ENCODE peak calls at places on chromosomes 11 and 22, in six cellular contexts. S is spleen, M is adipocyte, Q is NB4, O is ascending aorta, B is mucosa of descending colon. Y is an unnamed sample.

GRCh38 chr11:99489561-99489960 is 468.8 kb downstream of the CNTN5 start:
- DNase-seq in S (no peak), M (peak), Q (no peak), O (no peak), B (no peak), Y (no peak)

GRCh38 chr11:59676205-59676604 is 7.4 kb upstream of the PATL1 start:
- DNase-seq in S (no peak), M (no peak), Q (no peak), O (no peak), B (no peak), Y (no peak)

GRCh38 chr11:104529916-104530315 is 366.0 kb upstream of the PDGFD start:
- DNase-seq in S (no peak), M (no peak), Q (no peak), O (no peak), B (no peak), Y (no peak)

GRCh38 chr11:83549984-83550667 is 264.0 kb upstream of the CCDC90B start:
- DNase-seq in S (no peak), M (no peak), Q (no peak), O (no peak), B (no peak), Y (no peak)

GRCh38 chr11:2781413-2782274 is 81.8 kb upstream of the KCNQ1OT1 start:
- DNase-seq in S (peak), M (no peak), Q (no peak), O (peak), B (peak), Y (peak)

GRCh38 chr11:86442420-86442819 is 67.7 kb downstream of the CCDC81 start:
- DNase-seq in S (no peak), M (no peak), Q (no peak), O (no peak), B (no peak), Y (no peak)

GRCh38 chr11:19714387-19715363 is 2.0 kb downstream of the NAV2 start:
- DNase-seq in S (no peak), M (peak), Q (no peak), O (peak), B (no peak), Y (peak)

GRCh38 chr11:114290503-114291239 is 5.5 kb upstream of the NNMT start:
- DNase-seq in S (no peak), M (no peak), Q (no peak), O (no peak), B (no peak), Y (no peak)

GRCh38 chr22:16801571-16801970 is 23.6 kb downstream of the XKR3 start:
- DNase-seq in S (no peak), M (no peak), Q (no peak), O (no peak), B (no peak), Y (no peak)

GRCh38 chr11:133797542-133797941 is 47.8 kb downstream of the SPATA19 start:
- DNase-seq in S (no peak), M (no peak), Q (no peak), O (no peak), B (no peak), Y (no peak)

GRCh38 chr11:83671295-83671694 is 385.1 kb upstream of the CCDC90B start:
- DNase-seq in S (no peak), M (no peak), Q (no peak), O (no peak), B (no peak), Y (no peak)

GRCh38 chr11:38384568-38384967 is 1786.5 kb upstream of the RAG2 start:
- DNase-seq in S (no peak), M (no peak), Q (no peak), O (no peak), B (no peak), Y (no peak)

GRCh38 chr11:110858556-110858921 is 146.3 kb upstream of the ARHGAP20 start:
- DNase-seq in S (no peak), M (peak), Q (no peak), O (no peak), B (peak), Y (no peak)

GRCh38 chr11:111347002-111347722 is 31.9 kb downstream of the POU2AF1 start:
- DNase-seq in S (no peak), M (peak), Q (no peak), O (no peak), B (no peak), Y (no peak)

GRCh38 chr22:25930083-25930482 is 188.1 kb downstream of the MYO18B start:
- DNase-seq in S (no peak), M (no peak), Q (no peak), O (no peak), B (no peak), Y (no peak)

GRCh38 chr22:27507935-27508504 is 293.5 kb downstream of the MN1 start:
- DNase-seq in S (no peak), M (no peak), Q (no peak), O (no peak), B (no peak), Y (no peak)

GRCh38 chr11:63504933-63505586 is 824 bp upstream of the LGALS12 start:
- DNase-seq in S (no peak), M (no peak), Q (peak), O (no peak), B (no peak), Y (peak)

GRCh38 chr11:6129634-6130033 is 22.1 kb downstream of the OR56B4 start:
- DNase-seq in S (no peak), M (no peak), Q (peak), O (no peak), B (no peak), Y (no peak)

GRCh38 chr11:107973641-107974040 is 35.1 kb upstream of the CUL5 start:
- DNase-seq in S (no peak), M (no peak), Q (no peak), O (no peak), B (no peak), Y (no peak)

GRCh38 chr11:97739892-97740782 is 1280.6 kb upstream of the CNTN5 start:
- DNase-seq in S (no peak), M (peak), Q (no peak), O (no peak), B (no peak), Y (no peak)

GRCh38 chr11:2825886-2826678 is 59.5 kb downstream of the CDKN1C start:
- DNase-seq in S (no peak), M (peak), Q (peak), O (peak), B (peak), Y (peak)

GRCh38 chr11:33674035-33674814 is 26.4 kb downstream of the C11orf91 start:
- DNase-seq in S (no peak), M (peak), Q (no peak), O (no peak), B (no peak), Y (no peak)

GRCh38 chr11:80722616-80723015 is 1281.8 kb upstream of the TENM4 start:
- DNase-seq in S (no peak), M (no peak), Q (no peak), O (no peak), B (no peak), Y (no peak)

GRCh38 chr22:25840162-25840561 is 98.2 kb downstream of the MYO18B start:
- DNase-seq in S (peak), M (no peak), Q (no peak), O (no peak), B (no peak), Y (no peak)

GRCh38 chr11:76550781-76551180 is 106.0 kb downstream of the EMSY start:
- DNase-seq in S (no peak), M (peak), Q (no peak), O (no peak), B (no peak), Y (no peak)

GRCh38 chr11:73195191-73196007 is 22.7 kb upstream of the P2RY2 start:
- DNase-seq in S (no peak), M (no peak), Q (peak), O (no peak), B (peak), Y (no peak)

GRCh38 chr11:60988658-60989057 is 17.2 kb downstream of the CD6 start:
- DNase-seq in S (no peak), M (no peak), Q (no peak), O (no peak), B (no peak), Y (no peak)

GRCh38 chr22:31556627-31557203 is 60.4 kb downstream of the SFI1 start:
- DNase-seq in S (no peak), M (peak), Q (peak), O (no peak), B (peak), Y (peak)

GRCh38 chr11:91248199-91248807 is 976.3 kb upstream of the FAT3 start:
- DNase-seq in S (no peak), M (peak), Q (peak), O (no peak), B (peak), Y (no peak)

GRCh38 chr22:47676685-47677084 is 914.2 kb downstream of the TBC1D22A start:
- DNase-seq in S (no peak), M (no peak), Q (no peak), O (no peak), B (no peak), Y (no peak)

GRCh38 chr11:116702772-116703360 is 69.9 kb downstream of the BUD13 start:
- DNase-seq in S (peak), M (no peak), Q (no peak), O (no peak), B (no peak), Y (peak)

GRCh38 chr11:119684361-119685072 is 44.5 kb downstream of the NECTIN1 start:
- DNase-seq in S (no peak), M (peak), Q (peak), O (no peak), B (no peak), Y (no peak)

GRCh38 chr11:86814775-86815174 is 14.4 kb downstream of the PRSS23 start:
- DNase-seq in S (no peak), M (no peak), Q (no peak), O (no peak), B (no peak), Y (no peak)

GRCh38 chr11:22521226-22521625 is 104.4 kb downstream of the FANCF start:
- DNase-seq in S (no peak), M (peak), Q (peak), O (no peak), B (no peak), Y (no peak)

GRCh38 chr22:48637231-48637630 is 1190.4 kb downstream of the BRD1 start:
- DNase-seq in S (no peak), M (no peak), Q (no peak), O (no peak), B (no peak), Y (no peak)

GRCh38 chr11:77073328-77074001 is 6.7 kb downstream of the CAPN5 start:
- DNase-seq in S (peak), M (peak), Q (peak), O (peak), B (peak), Y (peak)

GRCh38 chr22:35761037-35761436 is 43.4 kb downstream of the APOL5 start:
- DNase-seq in S (no peak), M (no peak), Q (peak), O (no peak), B (no peak), Y (no peak)

GRCh38 chr22:35769974-35770373 is 52.3 kb downstream of the APOL5 start:
- DNase-seq in S (no peak), M (no peak), Q (no peak), O (no peak), B (no peak), Y (no peak)

DNA sequence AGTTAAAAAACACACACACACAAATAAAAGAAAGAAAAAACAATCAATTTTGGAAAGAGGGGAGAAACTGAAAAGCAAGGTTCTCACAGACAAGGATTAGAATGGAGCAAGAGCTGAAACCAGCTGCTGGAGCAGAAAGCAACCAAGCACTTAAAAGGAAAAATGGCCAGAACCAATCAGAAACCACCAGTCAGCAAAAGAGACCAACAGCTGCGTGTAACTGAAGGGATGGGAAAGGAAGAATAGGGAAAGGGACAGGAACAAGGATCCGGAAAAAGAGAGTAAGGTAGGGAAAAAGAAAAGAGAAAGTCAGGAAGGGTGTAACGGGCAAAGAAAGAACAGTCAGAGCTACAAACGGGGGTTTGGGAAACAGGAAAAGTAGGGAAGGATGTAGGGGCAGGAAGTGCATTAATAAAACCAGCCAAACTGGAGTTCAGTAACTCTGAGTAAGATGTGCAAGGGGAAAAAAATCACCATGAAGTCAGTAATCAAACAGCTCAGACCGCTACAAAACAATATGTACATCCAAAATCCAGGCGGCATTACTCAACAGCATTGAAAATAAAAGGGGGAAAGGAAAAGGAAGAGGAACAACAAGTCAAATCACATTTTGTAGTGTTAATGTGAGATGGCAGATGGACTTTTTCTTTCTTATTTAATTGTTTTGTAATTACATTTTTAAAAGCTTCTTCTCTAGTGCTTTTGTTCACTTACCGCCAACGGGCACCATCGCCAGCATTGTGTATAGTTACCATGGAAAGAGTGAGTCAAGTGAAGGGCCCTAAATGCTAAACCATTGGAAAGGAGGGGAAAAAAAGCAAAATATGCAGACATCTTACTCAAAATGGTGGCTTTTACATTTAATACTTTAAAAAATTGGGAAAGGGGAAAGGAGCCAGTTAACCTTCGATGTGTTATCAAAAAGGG is 49.2 kb downstream of the APOL5 start:
- DNase-seq in S (no peak), M (no peak), Q (no peak), O (no peak), B (no peak), Y (no peak)
- H3K4me3 ChIP-seq in S (no peak), M (peak), Q (no peak), O (no peak), B (no peak), Y (no peak)

GRCh38 chr22:30246962-30247376 is 410 bp upstream of the LIF start:
- DNase-seq in S (no peak), M (no peak), Q (no peak), O (no peak), B (peak), Y (peak)

GRCh38 chr22:30247561-30247960 is 1.0 kb upstream of the LIF start:
- DNase-seq in S (no peak), M (no peak), Q (no peak), O (no peak), B (no peak), Y (no peak)

GRCh38 chr22:30249049-30250038 is 2.8 kb upstream of the LIF start:
- DNase-seq in S (no peak), M (peak), Q (no peak), O (no peak), B (no peak), Y (peak)

GRCh38 chr22:30248484-30248883 is 1.9 kb upstream of the LIF start:
- DNase-seq in S (no peak), M (no peak), Q (no peak), O (no peak), B (no peak), Y (peak)

DNA sequence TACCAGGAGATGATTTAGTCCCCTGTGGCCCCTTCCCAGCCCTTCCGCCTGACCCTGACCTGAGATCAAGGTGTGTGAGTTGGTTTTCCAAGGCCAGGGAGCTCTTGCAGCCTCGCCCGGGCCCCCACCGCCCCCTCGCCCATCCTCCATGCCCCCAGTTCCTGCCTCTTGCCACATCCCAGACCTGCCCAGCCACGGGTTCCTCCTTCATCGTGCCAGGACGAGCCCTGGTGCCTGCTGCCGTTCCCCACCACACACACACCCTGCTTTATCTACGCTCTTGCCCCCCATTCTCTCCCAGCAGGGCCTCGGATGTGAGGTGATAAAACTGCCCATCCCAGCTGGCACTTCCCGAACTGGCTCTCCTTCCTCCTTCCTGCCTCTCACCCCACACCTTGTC is 1.4 kb upstream of the LIF start:
- DNase-seq in S (no peak), M (no peak), Q (no peak), O (no peak), B (no peak), Y (peak)
- H3K4me3 ChIP-seq in S (no peak), M (no peak), Q (no peak), O (no peak), B (no peak), Y (no peak)

DNA sequence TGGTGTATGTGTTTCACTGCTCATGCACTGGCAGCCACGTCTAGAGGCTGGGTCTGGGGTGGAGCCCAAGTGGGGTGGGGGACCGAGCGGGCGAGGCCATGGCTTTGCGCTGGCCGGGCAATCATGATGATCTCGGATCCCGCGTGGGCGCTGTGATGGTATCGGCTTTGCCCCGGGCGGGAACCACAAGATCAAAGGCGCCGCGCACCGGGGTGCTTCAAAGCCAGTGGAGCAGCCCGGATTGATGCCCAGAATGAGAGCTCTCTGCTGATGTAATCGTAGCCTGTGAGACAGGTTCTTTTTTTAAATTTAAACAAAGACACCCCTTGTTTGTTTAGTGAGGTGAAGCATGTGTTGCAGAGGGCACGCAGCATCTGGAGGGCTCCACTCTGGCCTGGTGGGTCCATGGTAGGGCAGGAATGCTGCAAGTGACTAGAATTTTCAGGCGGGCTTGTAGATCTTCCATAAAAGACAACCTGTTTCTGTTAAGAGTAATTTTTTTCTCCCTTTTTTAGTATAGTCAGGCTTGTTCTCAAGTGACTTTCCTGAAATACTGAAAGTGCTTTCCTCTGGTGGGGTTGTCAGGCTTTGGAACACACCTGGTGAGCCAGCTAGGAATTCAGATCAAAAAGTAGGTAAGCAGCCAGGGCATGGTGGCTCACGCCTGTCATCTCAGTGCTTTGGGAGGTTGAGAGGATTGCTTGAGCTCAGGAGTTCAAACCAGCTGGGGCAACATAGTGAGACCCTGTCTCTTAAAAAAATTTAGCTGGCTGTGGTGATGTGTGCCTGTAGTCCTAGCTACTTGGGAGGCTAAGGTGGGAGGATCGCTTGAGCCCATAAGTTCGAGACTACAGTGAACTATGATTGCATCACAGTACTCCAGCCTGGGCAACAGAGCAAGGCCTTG is 40.7 kb downstream of the ZNRF3 start:
- DNase-seq in S (no peak), M (no peak), Q (no peak), O (no peak), B (peak), Y (peak)
- H3K4me3 ChIP-seq in S (no peak), M (no peak), Q (no peak), O (peak), B (no peak), Y (no peak)

GRCh38 chr11:106121570-106122320 is 44.3 kb downstream of the AASDHPPT start:
- DNase-seq in S (no peak), M (peak), Q (no peak), O (no peak), B (no peak), Y (no peak)
- H3K4me3 ChIP-seq in S (no peak), M (no peak), Q (no peak), O (no peak), B (no peak), Y (no peak)

DNA sequence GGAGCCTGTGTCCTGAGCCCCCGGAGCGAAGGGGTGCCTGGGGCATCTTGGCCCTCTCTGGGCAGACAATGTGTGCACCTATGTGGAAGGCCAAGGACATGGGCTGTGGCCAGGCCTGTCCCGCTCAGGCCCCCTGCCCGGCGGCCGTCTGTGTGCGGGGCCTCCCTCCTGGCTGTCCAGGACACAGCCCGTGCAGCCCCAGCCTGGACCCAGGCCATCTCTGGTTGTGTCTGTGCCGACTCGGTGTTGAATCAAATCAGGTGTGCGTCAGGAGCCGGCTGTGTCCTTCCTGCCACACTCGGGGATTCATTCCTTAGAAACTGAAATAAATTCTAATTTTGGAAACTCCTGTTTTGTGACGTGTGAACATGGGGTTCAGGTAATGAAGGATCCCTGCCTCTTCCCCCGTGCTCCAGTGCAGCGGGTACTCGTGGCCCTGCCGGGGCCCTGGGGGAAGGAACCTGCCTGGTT is 1.5 kb upstream of the SELENOO start:
- DNase-seq in S (no peak), M (no peak), Q (no peak), O (no peak), B (no peak), Y (no peak)
- H3K4me3 ChIP-seq in S (no peak), M (no peak), Q (no peak), O (no peak), B (no peak), Y (no peak)

Y was measured in H7.